ENCODE peak calls at places on chromosome 9, in ten cellular contexts. H, V, Z, S, C, Y, R, P, Q and N are unnamed samples.
A peak's percentile ranks its signal among the peaks of the same experiment; 100 is the strongest.

GRCh38 chr9:128116104-128117083 is 11.1 kb downstream of the PTGES2 start:
- DNase-seq in H (no peak), V (no peak), Z (no peak), S (no peak), C (no peak), Y (peak; percentile 30), R (no peak), P (no peak), Q (no peak), N (no peak)

GRCh38 chr9:78958887-78959286 is 612.9 kb upstream of the TLE4 start:
- DNase-seq in H (no peak), V (no peak), Z (no peak), S (peak; percentile 1), C (no peak), Y (no peak), R (no peak), P (no peak), Q (peak; percentile 17), N (no peak)

GRCh38 chr9:86977205-86977835 is 30.0 kb upstream of the GAS1 start:
- DNase-seq in H (peak; percentile 61), V (no peak), Z (no peak), S (no peak), C (no peak), Y (no peak), R (no peak), P (no peak), Q (no peak), N (no peak)

GRCh38 chr9:4211806-4212205 is 88.1 kb downstream of the GLIS3 start:
- DNase-seq in H (no peak), V (no peak), Z (no peak), S (no peak), C (no peak), Y (no peak), R (no peak), P (no peak), Q (no peak), N (no peak)

GRCh38 chr9:127064335-127064734 is 58.1 kb downstream of the ANGPTL2 start:
- DNase-seq in H (no peak), V (no peak), Z (peak; percentile 16), S (no peak), C (no peak), Y (no peak), R (no peak), P (no peak), Q (no peak), N (no peak)

GRCh38 chr9:134867917-134868750 is 12.5 kb upstream of the FCN2 start:
- DNase-seq in H (no peak), V (no peak), Z (no peak), S (no peak), C (no peak), Y (no peak), R (no peak), P (no peak), Q (no peak), N (no peak)

GRCh38 chr9:86241216-86241615 is 18.2 kb downstream of the C9orf153 start:
- DNase-seq in H (no peak), V (no peak), Z (no peak), S (no peak), C (no peak), Y (no peak), R (no peak), P (no peak), Q (no peak), N (no peak)

GRCh38 chr9:2816476-2817141 is 27.3 kb downstream of the PUM3 start:
- DNase-seq in H (peak; percentile 85), V (no peak), Z (no peak), S (no peak), C (no peak), Y (peak; percentile 64), R (no peak), P (no peak), Q (no peak), N (peak; percentile 66)

GRCh38 chr9:114345493-114346065 is 15.9 kb downstream of the ORM2 start:
- DNase-seq in H (no peak), V (no peak), Z (no peak), S (no peak), C (no peak), Y (no peak), R (no peak), P (no peak), Q (no peak), N (no peak)

GRCh38 chr9:80242022-80242421 is 670.3 kb downstream of the TLE4 start:
- DNase-seq in H (no peak), V (no peak), Z (no peak), S (no peak), C (no peak), Y (no peak), R (no peak), P (no peak), Q (peak; percentile 39), N (no peak)

GRCh38 chr9:33350310-33350709 is 52.1 kb downstream of the AQP7 start:
- DNase-seq in H (peak; percentile 89), V (no peak), Z (no peak), S (no peak), C (no peak), Y (no peak), R (no peak), P (no peak), Q (peak; percentile 32), N (no peak)

GRCh38 chr9:96651626-96652025 is 3.5 kb downstream of the PRXL2C start:
- DNase-seq in H (peak; percentile 21), V (peak; percentile 31), Z (no peak), S (peak; percentile 6), C (no peak), Y (no peak), R (no peak), P (no peak), Q (peak; percentile 41), N (no peak)

GRCh38 chr9:34072868-34073590 is 24.3 kb upstream of the UBAP2 start:
- DNase-seq in H (peak; percentile 72), V (peak; percentile 29), Z (no peak), S (no peak), C (no peak), Y (no peak), R (no peak), P (no peak), Q (peak; percentile 80), N (peak; percentile 51)